ENCODE peak calls at places on chromosomes 5 and 9, in four cellular contexts. W is IMR-90, K is breast epithelium, G is cardiac muscle cell. O is an unnamed sample.
A peak's percentile ranks its signal among the peaks of the same experiment; 100 is the strongest.

GRCh38 chr9:20269620-20270019 is 352.7 kb downstream of the MLLT3 start:
- DNase-seq in W (no peak), K (no peak), G (no peak), O (no peak)

GRCh38 chr9:114611516-114612271 is 603 bp downstream of the TMEM268 start:
- DNase-seq in W (peak; percentile 58), K (peak; percentile 63), G (peak; percentile 81), O (peak; percentile 58)

GRCh38 chr5:111719773-111720172 is 37.2 kb downstream of the NREP start:
- DNase-seq in W (no peak), K (no peak), G (no peak), O (no peak)

GRCh38 chr5:100161868-100162267 is 373.3 kb upstream of the FAM174A start:
- DNase-seq in W (no peak), K (no peak), G (no peak), O (no peak)

GRCh38 chr5:133396724-133397123 is 215.6 kb downstream of the FSTL4 start:
- DNase-seq in W (no peak), K (no peak), G (no peak), O (no peak)

GRCh38 chr9:76904661-76905457 is 1.1 kb downstream of the PRUNE2 start:
- DNase-seq in W (no peak), K (no peak), G (no peak), O (no peak)

GRCh38 chr9:27497883-27498553 is 26.1 kb upstream of the IFNK start:
- DNase-seq in W (no peak), K (no peak), G (no peak), O (no peak)

GRCh38 chr5:119470851-119471451 is 18.7 kb downstream of the HSD17B4 start:
- DNase-seq in W (peak; percentile 51), K (no peak), G (peak; percentile 66), O (no peak)

GRCh38 chr9:73157811-73158210 is 6.1 kb downstream of the ANXA1 start:
- DNase-seq in W (no peak), K (no peak), G (no peak), O (no peak)

GRCh38 chr5:112614285-112614684 is 123.4 kb upstream of the APC start:
- DNase-seq in W (no peak), K (no peak), G (no peak), O (no peak)

GRCh38 chr5:141420855-141421488 is at the start of gene PCDHGA11:
- DNase-seq in W (peak; percentile 63), K (no peak), G (peak; percentile 73), O (no peak)

GRCh38 chr5:42462089-42462488 is 38.9 kb downstream of the GHR start:
- DNase-seq in W (no peak), K (no peak), G (no peak), O (no peak)
- H3K27ac ChIP-seq in W (no peak overlapping the region), K (no peak overlapping the region), G (no peak overlapping the region), O (no peak overlapping the region)

GRCh38 chr5:73435640-73436534 is 12.7 kb downstream of the FOXD1 start:
- DNase-seq in W (no peak), K (no peak), G (no peak), O (no peak)

GRCh38 chr5:73438048-73438896 is 10.3 kb downstream of the FOXD1 start:
- DNase-seq in W (no peak), K (no peak), G (no peak), O (no peak)

GRCh38 chr5:73434921-73435320 is 13.7 kb downstream of the FOXD1 start:
- DNase-seq in W (no peak), K (no peak), G (no peak), O (no peak)

GRCh38 chr5:73437126-73438047 is 11.2 kb downstream of the FOXD1 start:
- DNase-seq in W (peak; percentile 67), K (no peak), G (no peak), O (peak; percentile 80)

DNA sequence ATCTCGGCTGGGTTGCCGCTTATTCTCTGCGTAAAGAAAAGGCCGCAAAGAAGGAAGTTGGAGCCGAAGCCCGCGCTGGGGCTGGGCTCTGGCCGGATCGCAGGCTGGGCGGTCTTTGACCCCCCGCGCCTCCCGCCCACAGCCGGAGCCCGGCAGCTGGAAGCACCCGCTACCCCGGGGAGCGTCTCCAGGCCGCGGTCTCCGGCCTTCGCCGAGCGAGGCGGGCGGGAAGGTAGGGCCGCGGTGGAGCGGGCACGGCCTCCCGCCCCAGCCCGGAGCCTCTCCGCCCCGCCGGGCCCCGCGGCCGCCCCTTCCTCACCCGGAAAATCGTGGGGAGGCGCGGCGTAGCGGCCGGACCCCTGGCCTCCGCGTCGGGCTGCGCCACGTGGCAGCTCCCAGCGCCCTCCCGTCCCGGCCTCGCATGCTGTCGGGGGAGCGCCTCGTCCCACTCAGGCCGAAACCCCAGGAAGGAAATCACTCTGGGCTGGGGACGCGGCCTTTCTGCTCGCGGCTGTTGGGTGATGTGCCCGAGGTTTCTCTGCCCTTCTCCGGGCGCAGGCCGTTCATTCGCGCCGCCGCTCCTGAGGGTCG is 11.9 kb downstream of the FOXD1 start:
- DNase-seq in W (no peak), K (no peak), G (no peak), O (no peak)
- H3K27me3 ChIP-seq in W (no peaks in the 10 kb centered on the region), K (peaks cover 96% of the 10 kb centered on the region), G (peaks cover 99% of the 10 kb centered on the region), O (no peaks in the 10 kb centered on the region)

GRCh38 chr5:80725446-80725845 is 70.7 kb upstream of the DHFR start:
- DNase-seq in W (no peak), K (no peak), G (no peak), O (no peak)
- H3K36me3 ChIP-seq in W (peaks cover 9% of the 10 kb centered on the region), K (peaks cover 12% of the 10 kb centered on the region), G (no peaks in the 10 kb centered on the region), O (peaks cover 19% of the 10 kb centered on the region)

GRCh38 chr5:181171782-181172181 is 24.4 kb downstream of the OR2V2 start:
- DNase-seq in W (no peak), K (no peak), G (no peak), O (no peak)

GRCh38 chr5:181173027-181173419 is 25.6 kb downstream of the OR2V2 start:
- DNase-seq in W (no peak), K (no peak), G (no peak), O (peak; percentile 82)

GRCh38 chr5:181176258-181176952 is 28.6 kb downstream of the TRIM7 start:
- DNase-seq in W (no peak), K (no peak), G (no peak), O (no peak)

GRCh38 chr5:181170996-181171395 is 23.6 kb downstream of the OR2V2 start:
- DNase-seq in W (peak; percentile 37), K (no peak), G (no peak), O (no peak)

GRCh38 chr5:181173420-181174342 is 26.3 kb downstream of the OR2V2 start:
- DNase-seq in W (peak; percentile 79), K (no peak), G (peak; percentile 35), O (peak; percentile 70)
- H3K27ac ChIP-seq in W (no peak overlapping the region), K (no peak overlapping the region), G (no peak overlapping the region), O (no peak overlapping the region)

DNA sequence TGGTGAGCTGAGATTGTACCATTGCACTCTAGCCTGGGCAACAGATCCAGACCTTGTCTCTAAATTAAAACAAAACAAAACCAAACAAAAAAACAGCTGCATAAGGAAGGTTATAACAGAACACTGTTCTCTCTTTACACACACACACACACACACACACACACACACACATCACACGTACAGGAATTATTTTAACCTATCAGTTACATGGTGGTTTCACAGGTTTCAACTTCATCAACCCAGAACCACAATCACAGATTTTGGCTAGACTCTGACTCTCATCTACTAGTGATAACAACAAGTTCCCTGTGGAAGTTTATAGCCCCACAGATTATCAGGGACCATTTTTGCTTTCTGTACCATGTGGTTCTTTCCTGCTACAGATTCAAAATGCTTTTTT is 60.2 kb downstream of the RPS23 start:
- DNase-seq in W (no peak), K (no peak), G (no peak), O (no peak)
- H3K27me3 ChIP-seq in W (no peaks in the 10 kb centered on the region), K (no peaks in the 10 kb centered on the region), G (no peaks in the 10 kb centered on the region), O (no peaks in the 10 kb centered on the region)

DNA sequence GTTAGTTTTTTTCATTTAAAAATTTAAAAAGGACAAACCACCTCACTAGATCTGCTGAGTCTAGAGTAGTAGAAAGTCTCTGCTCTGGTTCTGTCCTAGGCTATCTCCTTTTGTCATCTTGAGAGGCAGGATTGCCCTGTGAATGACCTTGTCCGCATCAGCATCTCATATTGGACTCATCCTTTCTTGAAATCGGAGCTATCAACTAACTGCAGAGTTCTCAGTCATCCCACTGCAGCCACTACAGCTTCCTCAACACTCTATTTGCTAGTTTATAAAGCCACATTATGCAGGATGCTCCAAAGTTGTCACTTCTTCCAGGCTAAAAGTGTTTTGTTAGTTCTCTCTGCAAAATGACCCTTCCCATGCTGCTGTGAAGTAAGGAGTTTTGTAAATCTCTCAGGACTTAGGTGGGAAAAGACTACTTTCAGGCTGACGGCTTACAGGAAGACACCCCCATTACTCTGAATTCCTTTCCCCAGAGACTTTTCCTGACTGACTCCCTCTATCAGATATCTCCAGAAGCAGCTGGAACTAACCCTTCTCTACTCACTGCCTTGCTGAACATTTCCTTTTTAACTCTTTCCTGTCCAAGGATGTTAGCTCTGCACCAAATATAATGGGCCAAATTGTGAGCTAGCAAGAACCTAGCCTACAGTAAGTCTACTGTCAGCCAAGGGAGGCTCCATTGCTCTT is 257.6 kb downstream of the NFIB start:
- DNase-seq in W (no peak), K (no peak), G (peak; percentile 57), O (no peak)
- H3K36me3 ChIP-seq in W (no peaks in the 10 kb centered on the region), K (no peaks in the 10 kb centered on the region), G (no peaks in the 10 kb centered on the region), O (no peaks in the 10 kb centered on the region)

O was measured in SJSA1.